ENCODE peak calls at places on chromosome 14, in nine cellular contexts. C is GM23248; K is fibroblast of lung; T is CD8-positive, alpha-beta memory T cell; J is astrocyte; D is CD8-positive, alpha-beta T cell; A is OCI-LY7; V is Karpas-422; L is lung. R is an unnamed sample. For H3K4me1, the result is how much of the 10 kb centered on the place peaks cover.

GRCh38 chr14:33676135-33676566 is 274.7 kb downstream of the EGLN3 start:
- DNase-seq in V (peak), L (no peak), J (peak), K (peak), C (peak), D (no peak), T (no peak), A (no peak), R (peak)

GRCh38 chr14:61562321-61563161 is 132.8 kb upstream of the HIF1A start:
- DNase-seq in T (peak), A (no peak), J (peak), V (no peak), L (no peak), D (no peak), C (peak), K (peak), R (no peak)

GRCh38 chr14:48398675-48399282 is 723.4 kb upstream of the MDGA2 start:
- DNase-seq in V (peak), K (peak), T (no peak), J (peak), L (no peak), D (no peak), A (peak), C (peak), R (no peak)

GRCh38 chr14:74697543-74697942 is 15.3 kb downstream of the AREL1 start:
- DNase-seq in C (peak), J (peak), V (no peak), K (peak), D (no peak), L (no peak), T (no peak), A (no peak), R (no peak)

GRCh38 chr14:21408152-21408551 is 24.3 kb upstream of the SUPT16H start:
- DNase-seq in L (no peak), A (no peak), K (peak), T (no peak), V (no peak), C (peak), J (peak), D (no peak), R (no peak)

GRCh38 chr14:99234982-99235491 is 37.0 kb downstream of the BCL11B start:
- DNase-seq in C (no peak), V (no peak), A (no peak), L (no peak), J (peak), T (peak), K (no peak), D (peak), R (no peak)

GRCh38 chr14:32007755-32008374 is 69.2 kb upstream of the ARHGAP5 start:
- DNase-seq in D (no peak), C (no peak), T (no peak), K (no peak), A (no peak), J (no peak), L (no peak), V (no peak), R (no peak)

GRCh38 chr14:37116933-37117844 is 55.2 kb downstream of the SLC25A21 start:
- DNase-seq in J (peak), C (peak), D (no peak), K (peak), V (peak), L (no peak), A (no peak), T (no peak), R (no peak)

GRCh38 chr14:51490205-51490604 is 161.5 kb upstream of the FRMD6 start:
- DNase-seq in V (no peak), L (no peak), K (peak), D (no peak), J (peak), A (no peak), T (no peak), C (peak), R (no peak)

GRCh38 chr14:100540926-100541620 is 46.1 kb downstream of the BEGAIN start:
- DNase-seq in T (no peak), L (no peak), V (no peak), K (no peak), C (no peak), A (no peak), J (no peak), D (no peak), R (no peak)

GRCh38 chr14:99360774-99361595 is 89.0 kb upstream of the BCL11B start:
- DNase-seq in V (peak), J (no peak), K (no peak), D (no peak), C (no peak), L (no peak), T (no peak), A (peak), R (no peak)

GRCh38 chr14:24312736-24313507 is 1.6 kb downstream of the LTB4R start:
- DNase-seq in L (no peak), A (peak), V (no peak), K (peak), T (peak), C (no peak), D (peak), J (no peak), R (peak)
- H3K4me1 ChIP-seq in L (under half), A (under half), V (under half), K (under half), T (half or more), C (under half), D (half or more), J (under half), R (under half)

GRCh38 chr14:55136868-55137785 is 8.1 kb downstream of the LGALS3 start:
- DNase-seq in T (no peak), K (peak), V (no peak), J (peak), D (no peak), A (no peak), C (peak), L (peak), R (peak)
- H3K4me3 ChIP-seq in T (no peak), K (peak), V (no peak), J (peak), D (no peak), A (no peak), C (peak), L (no peak), R (peak)

DNA sequence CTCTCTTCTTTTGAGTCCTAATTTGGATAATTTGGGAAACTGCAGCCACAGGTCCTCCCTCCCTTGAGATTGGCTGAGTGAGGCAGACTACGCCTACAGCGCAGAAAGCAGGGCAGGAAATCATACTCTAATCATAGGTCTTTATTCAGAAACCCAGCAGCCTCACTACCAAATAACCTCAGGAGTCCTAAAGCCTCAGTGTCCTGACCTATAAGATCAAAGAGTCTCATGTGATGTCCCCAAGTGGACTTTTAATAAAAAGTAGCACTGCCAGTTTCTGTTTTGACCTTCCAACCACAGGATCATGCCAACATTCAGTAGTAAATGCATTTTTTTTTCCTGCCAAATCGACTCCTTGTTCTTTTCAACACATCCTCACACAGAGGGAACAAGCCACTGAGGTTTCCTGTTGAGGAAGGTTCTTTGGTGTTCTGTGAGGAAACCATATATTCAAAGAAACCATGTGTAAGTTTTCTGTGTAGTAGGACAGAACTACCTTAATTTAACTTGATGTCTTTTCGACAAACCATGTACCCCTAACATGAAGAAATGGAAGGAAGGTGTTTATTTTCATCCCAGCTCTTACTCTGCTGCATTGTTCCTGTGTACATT is 72.2 kb downstream of the VCPKMT start:
- DNase-seq in A (peak), T (peak), V (no peak), C (no peak), L (no peak), K (no peak), J (no peak), D (peak), R (no peak)
- H3K4me1 ChIP-seq in A (under half), T (half or more), V (under half), C (under half), L (under half), K (under half), J (under half), D (half or more), R (under half)

GRCh38 chr14:102777711-102778615 is 714 bp downstream of the TRAF3 start:
- DNase-seq in V (peak), K (peak), C (peak), D (peak), T (peak), A (peak), L (no peak), J (peak), R (no peak)

GRCh38 chr14:102776761-102777710 is at the start of gene TRAF3:
- DNase-seq in D (peak), J (peak), L (peak), A (peak), K (peak), T (peak), V (peak), C (peak), R (peak)

GRCh38 chr14:102775855-102776760 is 1.1 kb upstream of the TRAF3 start:
- DNase-seq in L (no peak), T (no peak), C (peak), K (peak), D (peak), V (peak), J (peak), A (no peak), R (peak)

GRCh38 chr14:102772781-102773570 is 4.3 kb upstream of the TRAF3 start:
- DNase-seq in T (no peak), D (no peak), K (peak), A (peak), V (peak), L (no peak), J (no peak), C (peak), R (no peak)

GRCh38 chr14:102774391-102775153 is 2.7 kb upstream of the TRAF3 start:
- DNase-seq in A (peak), L (no peak), T (peak), V (peak), C (peak), J (peak), D (peak), K (peak), R (peak)
- H3K4me3 ChIP-seq in A (no peak), L (no peak), T (no peak), V (peak), C (no peak), J (peak), D (no peak), K (no peak), R (no peak)

DNA sequence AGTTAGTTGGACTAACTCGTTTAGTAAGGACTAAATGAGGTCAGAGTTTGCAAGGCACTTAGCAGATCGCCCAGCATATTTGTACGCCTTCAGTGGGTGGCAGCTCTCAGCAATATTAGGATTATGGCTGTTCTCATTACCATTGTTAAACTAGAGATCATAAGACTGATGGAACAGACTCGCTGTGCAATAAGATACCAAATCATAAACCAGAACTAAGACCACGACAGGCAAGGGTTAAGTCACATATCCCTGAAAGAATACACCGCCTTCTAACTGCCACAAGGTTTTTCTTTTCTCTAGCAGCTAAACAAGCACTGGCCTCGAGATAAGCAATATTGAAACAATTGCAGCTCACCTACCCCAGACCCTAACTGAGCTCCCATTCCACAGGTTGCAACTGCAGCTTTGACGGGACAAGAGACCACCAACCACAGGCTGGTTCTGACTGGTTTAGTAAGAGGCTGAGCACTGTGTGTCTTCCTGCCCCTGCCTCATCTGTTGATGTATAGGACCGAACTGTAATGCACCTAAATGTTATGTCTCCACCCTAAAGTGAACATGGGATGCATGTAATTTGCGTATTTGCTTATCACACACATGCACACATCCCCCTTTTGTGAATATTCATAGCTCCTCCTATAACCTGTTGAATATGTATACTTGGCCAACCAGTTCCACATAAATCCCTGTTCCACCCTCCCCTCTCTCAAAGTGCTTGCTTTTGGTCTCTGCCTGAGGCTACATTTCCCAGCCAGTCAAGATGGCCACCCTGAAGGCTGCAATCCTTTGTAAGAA is 153.2 kb downstream of the CALM1 start:
- DNase-seq in C (no peak), V (no peak), L (no peak), T (no peak), K (no peak), J (no peak), D (no peak), A (no peak), R (no peak)
- H3K4me1 ChIP-seq in C (under half), V (under half), L (under half), T (under half), K (under half), J (under half), D (under half), A (under half), R (under half)

R was measured in heart left ventricle.